ENCODE peak calls at places on chromosomes 2 and 18, in eight cellular contexts. R is fibroblast of pulmonary artery, O is brain microvascular endothelial cell, U is fibroblast of lung, Z is sigmoid colon, G is H9, Y is B cell, C is tibial artery. P is an unnamed sample.

GRCh38 chr2:101038455-101039255 is 36.6 kb downstream of the RPL31 start:
- DNase-seq in G (peak; percentile 57), U (no peak), R (peak; percentile 31), C (no peak), Z (no peak), Y (no peak), O (no peak), P (no peak)

GRCh38 chr2:16362611-16363010 is 303.0 kb downstream of the CYRIA start:
- DNase-seq in Z (no peak), C (no peak), Y (no peak), R (no peak), G (no peak), U (no peak), O (no peak), P (no peak)

GRCh38 chr2:73008261-73009159 is 63.0 kb downstream of the SFXN5 start:
- DNase-seq in Y (no peak), R (no peak), C (no peak), G (no peak), U (no peak), O (no peak), Z (no peak), P (no peak)

GRCh38 chr2:234335676-234336228 is 161.1 kb downstream of the ARL4C start:
- DNase-seq in C (peak; percentile 91), Z (peak; percentile 95), G (no peak), U (peak; percentile 75), R (peak; percentile 69), Y (no peak), O (peak; percentile 67), P (peak; percentile 56)

GRCh38 chr2:98479959-98480524 is 35.4 kb downstream of the INPP4A start:
- DNase-seq in G (no peak), Z (peak; percentile 84), Y (no peak), R (peak; percentile 70), U (peak; percentile 70), C (no peak), O (no peak), P (no peak)

GRCh38 chr2:157345647-157346389 is 20.2 kb upstream of the ERMN start:
- DNase-seq in O (no peak), G (peak; percentile 29), C (no peak), R (no peak), Y (no peak), Z (no peak), U (no peak), P (no peak)

GRCh38 chr18:3661121-3661520 is 211.1 kb downstream of the TGIF1 start:
- DNase-seq in G (no peak), Y (no peak), Z (no peak), U (no peak), C (peak; percentile 41), O (no peak), R (no peak), P (no peak)

GRCh38 chr2:216346781-216347180 is 25.5 kb downstream of the MARCHF4 start:
- DNase-seq in O (no peak), Z (no peak), Y (no peak), R (no peak), G (no peak), C (no peak), U (no peak), P (no peak)

GRCh38 chr2:71777946-71778345 is 324.6 kb downstream of the DYSF start:
- DNase-seq in Z (no peak), C (no peak), G (no peak), R (no peak), Y (no peak), O (no peak), U (no peak), P (no peak)

GRCh38 chr2:61431345-61431744 is 39.5 kb downstream of the USP34 start:
- DNase-seq in G (no peak), R (no peak), Y (no peak), U (no peak), C (no peak), O (no peak), Z (no peak), P (no peak)

GRCh38 chr2:206442854-206443734 is at the start of gene ADAM23:
- DNase-seq in C (no peak), O (peak; percentile 29), R (peak; percentile 40), Y (peak; percentile 78), Z (no peak), G (peak; percentile 89), U (peak; percentile 61), P (no peak)

GRCh38 chr2:195600796-195601195 is 56.2 kb upstream of the SLC39A10 start:
- DNase-seq in Y (no peak), C (no peak), R (no peak), Z (no peak), U (no peak), G (no peak), O (no peak), P (no peak)

GRCh38 chr2:167462379-167462778 is 574.1 kb downstream of the XIRP2 start:
- DNase-seq in C (no peak), Y (no peak), O (no peak), R (no peak), Z (no peak), G (no peak), U (no peak), P (no peak)

GRCh38 chr2:149084924-149085795 is 46.7 kb downstream of the LYPD6B start:
- DNase-seq in Z (no peak), C (no peak), O (no peak), U (no peak), Y (no peak), R (no peak), G (no peak), P (no peak)

GRCh38 chr2:62410015-62410453 is 96.0 kb downstream of the TMEM17 start:
- DNase-seq in R (peak; percentile 14), Y (no peak), G (no peak), C (no peak), U (no peak), Z (no peak), O (no peak), P (no peak)

GRCh38 chr18:31835528-31836138 is 75.0 kb upstream of the SLC25A52 start:
- DNase-seq in Z (no peak), G (no peak), O (peak; percentile 30), Y (no peak), U (peak; percentile 53), C (no peak), R (peak; percentile 3), P (no peak)

GRCh38 chr2:127218843-127219715 is 1.0 kb downstream of the CYP27C1 start:
- DNase-seq in C (no peak), Z (no peak), R (no peak), G (no peak), Y (peak; percentile 60), O (no peak), U (peak; percentile 28), P (no peak)

DNA sequence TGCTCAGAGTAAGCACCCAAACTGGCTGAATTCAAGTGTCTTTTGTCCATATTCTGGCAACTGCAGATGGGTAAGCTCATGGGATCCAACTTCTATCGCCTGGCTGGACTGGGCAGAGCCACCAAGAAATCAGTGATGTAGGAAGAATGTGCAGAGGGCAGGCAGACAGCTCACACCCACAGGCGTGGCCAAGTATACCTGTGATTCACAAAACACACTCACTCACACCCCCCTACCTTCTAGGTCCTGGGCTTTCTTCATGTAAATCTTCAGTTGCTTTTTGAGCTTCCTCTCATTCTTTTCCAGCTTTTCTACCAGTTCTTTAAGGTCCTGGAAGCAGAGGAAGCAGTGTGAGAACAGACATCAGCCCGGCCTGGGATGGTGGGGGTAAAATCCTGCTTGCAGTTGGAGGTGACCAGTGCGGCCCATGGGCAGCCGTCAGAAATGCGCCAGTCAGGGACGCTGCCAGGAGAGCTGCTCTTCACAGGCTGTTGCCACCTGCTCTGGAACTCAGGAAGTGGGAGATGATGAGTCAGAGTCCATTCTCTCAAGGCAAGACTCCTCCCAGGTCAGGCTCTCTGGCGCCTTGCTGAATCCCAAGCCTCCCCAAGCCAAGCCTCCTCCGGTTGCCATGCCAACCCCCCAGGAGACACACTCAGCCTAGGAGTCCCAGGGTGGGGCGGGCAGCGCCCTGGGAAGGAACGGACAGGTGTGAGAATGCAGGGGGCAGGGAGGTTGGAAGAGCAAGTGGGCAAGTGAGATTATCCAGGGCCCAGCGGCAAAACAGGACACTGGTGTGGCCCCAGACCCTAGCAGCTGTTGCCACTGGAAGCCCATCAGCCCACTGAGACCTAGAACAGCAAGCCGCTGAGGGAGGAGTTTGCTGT is 36.2 kb upstream of the ACAA2 start:
- DNase-seq in C (no peak), G (peak; percentile 88), O (peak; percentile 82), Y (no peak), U (peak; percentile 94), R (peak; percentile 92), Z (no peak), P (no peak)
- TF ChIP-seq CTCF in C (no peak), G (no peak), O (no peak), Y (no peak), U (no peak), R (no peak), Z (no peak), P (no peak)

GRCh38 chr2:29921560-29921915 is at the start of gene ALK:
- DNase-seq in C (peak; percentile 72), R (peak; percentile 69), U (peak; percentile 86), Z (peak; percentile 90), O (peak; percentile 62), G (peak; percentile 98), Y (peak; percentile 60), P (no peak)

GRCh38 chr2:29920130-29920577 is 1.2 kb downstream of the ALK start:
- DNase-seq in O (no peak), U (peak; percentile 60), C (peak; percentile 30), G (peak; percentile 90), R (peak; percentile 29), Z (no peak), Y (peak; percentile 45), P (peak; percentile 30)

GRCh38 chr2:29916571-29916970 is 4.8 kb downstream of the ALK start:
- DNase-seq in R (no peak), O (no peak), U (no peak), Y (no peak), C (no peak), Z (no peak), G (no peak), P (no peak)

GRCh38 chr2:29923110-29923721 is 1.8 kb upstream of the ALK start:
- DNase-seq in Z (peak; percentile 70), G (peak; percentile 48), O (peak; percentile 62), R (peak; percentile 69), U (peak; percentile 46), C (peak; percentile 49), Y (peak; percentile 61), P (no peak)

GRCh38 chr2:29920631-29921559 is 491 bp downstream of the ALK start:
- DNase-seq in U (peak; percentile 23), O (no peak), C (no peak), G (peak; percentile 43), Z (no peak), R (no peak), Y (peak; percentile 31), P (no peak)
- TF ChIP-seq CTCF in U (no peak), O (no peak), C (no peak), G (no peak), Z (no peak), R (no peak), Y (no peak), P (no peak)

GRCh38 chr2:9114457-9114856 is 92.2 kb upstream of the ASAP2 start:
- DNase-seq in O (no peak), R (no peak), Z (no peak), G (no peak), U (no peak), Y (no peak), C (no peak), P (no peak)
- TF ChIP-seq CTCF in O (peak; percentile 27), R (peak; percentile 1), Z (no peak), G (no peak), U (no peak), Y (no peak), C (no peak), P (no peak)

GRCh38 chr2:29819570-29819969 is 101.8 kb downstream of the ALK start:
- DNase-seq in U (no peak), Z (no peak), G (no peak), Y (no peak), O (no peak), C (no peak), R (no peak), P (no peak)

GRCh38 chr2:29817846-29818680 is 103.3 kb downstream of the ALK start:
- DNase-seq in U (peak; percentile 20), C (no peak), O (no peak), Y (no peak), R (no peak), G (no peak), Z (no peak), P (no peak)

GRCh38 chr2:29821591-29821990 is 99.8 kb downstream of the ALK start:
- DNase-seq in Y (no peak), Z (no peak), G (no peak), U (no peak), R (no peak), O (no peak), C (no peak), P (no peak)
- TF ChIP-seq CTCF in Y (no peak), Z (no peak), G (no peak), U (no peak), R (no peak), O (no peak), C (no peak), P (no peak)